ENCODE peak calls at places on chromosomes 3 and 15, in four cellular contexts. F is H1, B is A549, E is HepG2. U is an unnamed sample.

GRCh38 chr3:156463123-156463522 is 91.8 kb downstream of the SSR3 start:
- DNase-seq in F (no peak), B (no peak), E (no peak), U (no peak)

GRCh38 chr3:123476967-123477750 is 28.3 kb upstream of the ADCY5 start:
- DNase-seq in B (no peak), F (no peak), E (no peak), U (no peak)

GRCh38 chr3:55899887-55900286 is 412.8 kb upstream of the WNT5A start:
- DNase-seq in B (no peak), F (no peak), E (peak), U (peak)

GRCh38 chr15:73930371-73930770 is 4.1 kb downstream of the LOXL1 start:
- DNase-seq in E (no peak), B (no peak), F (no peak), U (no peak)

GRCh38 chr15:31384568-31384967 is 57.9 kb downstream of the KLF13 start:
- DNase-seq in F (no peak), E (no peak), B (no peak), U (no peak)

GRCh38 chr3:192864943-192865342 is 52.7 kb downstream of the MB21D2 start:
- DNase-seq in B (no peak), E (no peak), F (no peak), U (no peak)

GRCh38 chr15:89794627-89795241 is 18.6 kb downstream of the MESP2 start:
- DNase-seq in F (no peak), B (no peak), E (no peak), U (no peak)

GRCh38 chr15:71806452-71806931 is 3.9 kb upstream of the NR2E3 start:
- DNase-seq in B (peak), F (no peak), E (no peak), U (no peak)

GRCh38 chr3:124277516-124277890 is 285.6 kb upstream of the ROPN1 start:
- DNase-seq in B (no peak), F (no peak), E (no peak), U (no peak)

GRCh38 chr3:25306741-25307140 is 121.3 kb upstream of the RARB start:
- DNase-seq in F (no peak), E (no peak), B (no peak), U (no peak)

GRCh38 chr3:55701997-55702396 is 214.9 kb upstream of the WNT5A start:
- DNase-seq in F (no peak), B (no peak), E (no peak), U (no peak)

GRCh38 chr3:196604548-196604947 is 34.9 kb upstream of the NRROS start:
- DNase-seq in F (no peak), B (no peak), E (no peak), U (peak)

GRCh38 chr3:48999085-48999858 is 7.9 kb upstream of the WDR6 start:
- DNase-seq in B (no peak), F (no peak), E (no peak), U (no peak)

GRCh38 chr3:63995056-63995576 is 28.2 kb downstream of the PSMD6 start:
- DNase-seq in F (no peak), E (no peak), B (no peak), U (no peak)

GRCh38 chr15:86178845-86179244 is 99.2 kb downstream of the AGBL1 start:
- DNase-seq in F (no peak), B (peak), E (no peak), U (no peak)

GRCh38 chr15:60017538-60018199 is 13.6 kb downstream of the FOXB1 start:
- DNase-seq in E (no peak), F (no peak), B (no peak), U (no peak)

GRCh38 chr3:53493997-53494791 is at the start of gene CACNA1D:
- DNase-seq in E (no peak), B (no peak), F (peak), U (no peak)

GRCh38 chr3:53495091-53495517 is 693 bp downstream of the CACNA1D start:
- DNase-seq in E (no peak), B (no peak), F (no peak), U (no peak)

GRCh38 chr3:53495518-53496501 is 1.4 kb downstream of the CACNA1D start:
- DNase-seq in F (no peak), B (no peak), E (no peak), U (no peak)

GRCh38 chr3:53498993-53499641 is 4.7 kb downstream of the CACNA1D start:
- DNase-seq in E (peak), B (no peak), F (no peak), U (peak)

GRCh38 chr3:53496984-53497383 is 2.6 kb downstream of the CACNA1D start:
- DNase-seq in E (no peak), F (no peak), B (no peak), U (no peak)
- TF ChIP-seq CHD2 in E (no peak), F (no peak), B (no peak), U (no peak)

GRCh38 chr3:4900298-4900697 is 78.9 kb upstream of the BHLHE40 start:
- DNase-seq in B (no peak), E (no peak), F (no peak), U (no peak)

GRCh38 chr3:4895848-4896247 is 83.4 kb upstream of the BHLHE40 start:
- DNase-seq in E (no peak), F (no peak), B (no peak), U (no peak)

GRCh38 chr3:4899654-4900236 is 79.5 kb upstream of the BHLHE40 start:
- DNase-seq in F (no peak), B (no peak), E (no peak), U (no peak)

GRCh38 chr3:4897765-4898453 is 81.3 kb upstream of the BHLHE40 start:
- DNase-seq in E (no peak), B (no peak), F (no peak), U (no peak)

DNA sequence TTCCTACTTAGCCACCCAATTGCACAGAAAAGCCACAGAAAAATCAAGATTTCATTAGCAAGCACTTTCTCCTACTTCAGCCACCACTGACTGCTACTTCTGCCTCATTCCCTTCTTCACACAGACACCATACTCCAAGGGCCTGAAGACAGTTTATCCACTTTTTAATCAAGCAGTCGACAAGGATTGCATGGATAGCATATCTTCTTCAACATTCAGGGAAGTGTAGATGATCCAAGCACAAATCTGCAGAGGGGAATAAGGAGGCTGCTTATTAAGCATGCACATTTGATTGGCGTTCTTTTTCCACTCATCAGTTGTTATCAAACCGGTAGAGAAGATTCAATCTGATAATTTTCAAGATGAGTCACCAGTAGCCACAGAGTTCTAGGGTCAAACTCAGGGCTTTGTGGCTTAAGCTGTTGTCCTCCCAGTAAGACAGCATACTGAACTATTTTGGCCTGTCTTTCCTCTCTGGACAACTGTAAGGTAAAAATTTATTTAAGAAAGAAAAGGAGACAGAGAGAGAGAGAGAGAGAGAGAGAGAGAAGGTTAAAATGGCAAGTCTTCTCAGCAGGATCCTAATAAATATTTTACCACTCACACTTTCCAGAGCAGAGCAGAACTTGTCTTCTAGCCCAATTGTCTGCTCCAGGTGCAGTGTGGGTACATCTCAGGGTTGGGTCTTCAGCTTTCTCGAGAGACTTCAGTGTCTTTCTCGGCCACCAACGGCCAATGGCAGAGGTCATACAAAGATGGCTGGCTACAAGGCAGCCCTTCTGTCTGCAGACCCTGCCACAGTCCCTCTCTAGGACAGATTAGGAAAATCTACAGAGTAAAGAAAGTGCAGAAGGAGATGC is 80.6 kb upstream of the BHLHE40 start:
- DNase-seq in E (no peak), F (no peak), B (no peak), U (peak)
- TF ChIP-seq JUN in E (no peak), F (no peak), B (no peak), U (peak)

GRCh38 chr3:126146525-126147146 is 33.8 kb downstream of the ALDH1L1 start:
- DNase-seq in B (no peak), F (no peak), E (no peak), U (no peak)

GRCh38 chr3:126147932-126148683 is 32.3 kb downstream of the ALDH1L1 start:
- DNase-seq in B (no peak), E (no peak), F (no peak), U (no peak)

GRCh38 chr3:126146034-126146433 is 34.4 kb downstream of the ALDH1L1 start:
- DNase-seq in E (no peak), B (no peak), F (no peak), U (no peak)

GRCh38 chr3:126149256-126149902 is 31.0 kb downstream of the ALDH1L1 start:
- DNase-seq in F (no peak), B (no peak), E (no peak), U (no peak)

DNA sequence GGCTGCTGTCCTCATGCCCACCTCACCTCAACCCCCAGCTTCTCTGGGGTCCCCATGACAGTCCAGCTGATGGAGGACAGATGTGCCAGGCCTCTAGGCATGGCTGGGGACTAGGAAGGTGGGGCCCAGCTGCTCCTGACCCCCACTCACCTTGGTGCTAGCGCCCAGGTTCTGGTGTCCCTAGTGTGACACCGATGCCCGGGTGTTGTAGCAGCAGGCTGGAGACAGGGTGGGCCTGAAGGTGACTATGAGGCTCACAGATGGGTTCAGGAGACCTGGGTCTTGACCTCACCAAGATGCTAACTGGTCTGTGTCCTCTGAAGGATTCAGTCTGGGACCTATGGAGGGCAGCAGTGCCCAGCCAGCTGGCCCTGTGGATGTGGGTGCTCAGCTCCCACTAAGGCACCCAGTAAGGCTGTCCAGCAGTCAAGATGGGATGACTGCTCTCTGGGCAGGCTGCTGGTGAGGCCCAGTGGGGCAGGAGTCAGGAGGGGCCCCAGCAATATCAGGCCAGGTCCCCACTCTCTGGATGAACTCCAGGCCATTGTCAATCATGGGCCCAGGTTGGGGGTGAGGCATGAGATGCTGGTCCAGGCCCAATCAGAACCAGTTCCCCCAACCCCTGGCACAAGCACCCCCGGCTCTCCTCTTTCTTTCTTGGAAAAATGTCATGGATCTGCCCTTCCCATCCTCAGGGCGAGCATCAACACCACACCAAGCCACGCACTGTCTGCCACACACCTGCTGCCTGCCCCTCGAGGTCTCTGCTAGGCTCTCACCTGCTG is 33.0 kb downstream of the ALDH1L1 start:
- DNase-seq in F (no peak), E (no peak), B (no peak), U (no peak)
- TF ChIP-seq CHD2 in F (no peak), E (no peak), B (no peak), U (no peak)

DNA sequence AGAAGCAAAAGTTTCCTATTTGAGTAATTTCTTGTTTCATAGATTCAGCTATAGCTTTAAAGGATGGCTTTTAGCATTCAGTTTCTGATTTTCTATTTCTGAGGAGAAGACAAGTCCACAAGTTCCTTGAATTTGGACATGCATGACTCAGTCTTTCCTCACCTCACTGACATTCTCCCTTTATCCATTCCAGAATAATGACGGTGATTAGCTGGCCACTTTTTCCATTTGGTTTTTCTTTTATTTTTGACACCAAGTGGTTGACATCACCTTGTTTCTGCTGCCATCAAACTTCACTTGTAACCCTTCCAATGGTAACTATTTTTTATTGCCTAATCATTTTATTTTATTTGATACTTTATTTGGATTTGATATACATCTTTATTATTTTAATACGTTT is 404.4 kb upstream of the KCNMB2 start:
- DNase-seq in B (no peak), E (no peak), F (no peak), U (no peak)
- TF ChIP-seq JUN in B (no peak), E (no peak), F (no peak), U (peak)

DNA sequence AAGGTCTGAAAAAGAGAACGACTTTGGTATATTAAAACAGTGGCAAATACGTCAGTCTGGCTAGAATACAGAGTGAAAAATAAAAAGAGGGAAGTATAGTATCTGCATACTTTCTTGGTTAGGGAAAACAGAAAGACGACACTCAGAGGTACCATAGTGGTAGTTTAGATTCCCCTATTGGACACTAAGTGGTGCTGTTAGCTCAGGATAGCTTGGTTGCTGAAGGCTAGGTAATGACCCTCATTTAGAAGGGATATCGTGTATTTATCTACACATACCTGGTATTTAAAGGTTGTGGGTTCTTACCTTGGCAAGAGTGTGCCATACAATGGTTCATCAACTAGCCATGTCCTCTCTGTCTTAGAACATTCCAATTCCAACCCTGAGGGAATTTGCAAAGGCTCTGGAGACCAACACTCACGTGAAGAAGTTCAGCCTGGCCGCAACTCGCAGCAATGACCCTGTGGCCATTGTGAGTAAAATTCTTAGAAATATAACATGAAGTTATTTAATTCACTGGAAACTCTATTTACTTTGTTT is 31.0 kb downstream of the TMOD2 start:
- DNase-seq in F (no peak), E (no peak), B (peak), U (peak)
- TF ChIP-seq CHD2 in F (no peak), E (no peak), B (no peak), U (no peak)

U was measured in K562.